ENCODE peak calls at places on chromosomes 16 and 17, in ten cellular contexts. Y is mesenchymal stem cell; K is iPS DF 19.7; T is fibroblast of the conjunctiva; C is prostate gland; Z is activated CD4-positive, alpha-beta T cell treated with anti-CD3 and anti-CD28 coated beads for 36 hours; V is posterior cingulate gyrus; R is CD8-positive, alpha-beta T cell; Q is hippocampal formation; E is hepatocyte. M is an unnamed sample.

GRCh38 chr16:8026450-8026849 is 563.9 kb downstream of the TMEM114 start:
- DNase-seq in K (no peak), V (no peak), Y (no peak), R (no peak), T (no peak), C (no peak), Q (no peak), Z (peak), E (peak), M (no peak)

GRCh38 chr17:37283414-37283961 is 92.3 kb upstream of the C17orf78 start:
- DNase-seq in Y (no peak), T (no peak), Z (no peak), E (no peak), Q (no peak), C (no peak), R (no peak), K (no peak), V (no peak), M (no peak)

GRCh38 chr17:4008082-4008435 is 43.8 kb upstream of the ATP2A3 start:
- DNase-seq in K (no peak), Y (no peak), R (no peak), C (no peak), E (no peak), V (no peak), Z (no peak), Q (no peak), T (no peak), M (no peak)

GRCh38 chr17:32341141-32341856 is 674 bp downstream of the C17orf75 start:
- DNase-seq in C (no peak), Z (peak), Y (peak), R (peak), V (no peak), T (no peak), E (peak), Q (peak), K (no peak), M (no peak)

GRCh38 chr16:72924487-72924886 is 123.4 kb downstream of the ZFHX3 start:
- DNase-seq in C (no peak), Q (no peak), E (no peak), Y (no peak), Z (no peak), V (no peak), R (no peak), K (no peak), T (no peak), M (no peak)

GRCh38 chr17:73895157-73895556 is 250.9 kb upstream of the SDK2 start:
- DNase-seq in Y (no peak), Z (no peak), R (no peak), T (no peak), V (no peak), Q (no peak), K (no peak), E (no peak), C (no peak), M (no peak)

GRCh38 chr16:1158456-1159324 is 5.8 kb downstream of the CACNA1H start:
- DNase-seq in R (no peak), C (no peak), V (no peak), T (no peak), E (no peak), K (no peak), Z (peak), Q (no peak), Y (no peak), M (no peak)

GRCh38 chr16:66515543-66516171 is 34.3 kb downstream of the TK2 start:
- DNase-seq in Y (peak), Z (peak), Q (no peak), C (no peak), V (no peak), R (no peak), K (no peak), T (no peak), E (peak), M (no peak)

GRCh38 chr16:49921791-49922456 is 66.0 kb upstream of the ZNF423 start:
- DNase-seq in Z (peak), R (peak), C (peak), Y (peak), K (peak), E (peak), T (peak), V (peak), Q (peak), M (no peak)

GRCh38 chr16:89505204-89506112 is 2.7 kb upstream of the SPG7 start:
- DNase-seq in R (peak), C (peak), V (peak), Z (peak), T (peak), Y (peak), Q (peak), K (no peak), E (peak), M (no peak)

GRCh38 chr16:9364721-9365693 is 273.6 kb downstream of the HAPSTR1 start:
- DNase-seq in Y (no peak), Q (peak), T (no peak), K (no peak), C (peak), E (peak), R (no peak), V (peak), Z (no peak), M (no peak)

GRCh38 chr16:56824335-56824734 is 40.7 kb upstream of the SLC12A3 start:
- DNase-seq in V (no peak), R (no peak), Q (peak), K (no peak), C (no peak), E (no peak), T (no peak), Y (no peak), Z (no peak), M (no peak)

GRCh38 chr16:67663151-67663876 is 2.6 kb downstream of the PARD6A start:
- DNase-seq in V (peak), K (no peak), Q (no peak), E (no peak), C (no peak), Y (peak), T (no peak), R (no peak), Z (peak), M (no peak)

GRCh38 chr16:86618431-86619262 is 40.3 kb downstream of the FOXL1 start:
- DNase-seq in R (no peak), Y (peak), E (no peak), Q (no peak), K (no peak), C (no peak), T (no peak), Z (no peak), V (no peak), M (no peak)

GRCh38 chr16:11315499-11315898 is 29.8 kb upstream of the RMI2 start:
- DNase-seq in Q (no peak), V (no peak), E (peak), R (no peak), Z (no peak), T (no peak), K (peak), Y (peak), C (no peak), M (no peak)

GRCh38 chr17:63925615-63926014 is 6.5 kb downstream of the CD79B start:
- DNase-seq in Q (no peak), V (no peak), Z (no peak), E (no peak), T (no peak), C (no peak), Y (no peak), K (no peak), R (no peak), M (no peak)

GRCh38 chr17:82050761-82051641 is 610 bp downstream of the RFNG start:
- DNase-seq in Z (peak), T (no peak), Y (no peak), E (peak), V (peak), Q (no peak), C (no peak), K (no peak), R (no peak), M (no peak)

GRCh38 chr16:89945654-89946053 is 2.9 kb upstream of the DEF8 start:
- DNase-seq in K (no peak), Y (no peak), C (peak), Z (no peak), R (no peak), E (no peak), Q (no peak), T (no peak), V (no peak), M (no peak)

GRCh38 chr17:48562934-48563333 is 15.2 kb downstream of the HOXB4 start:
- DNase-seq in C (no peak), Y (no peak), Z (no peak), Q (no peak), K (no peak), V (no peak), T (no peak), E (no peak), R (no peak), M (no peak)

GRCh38 chr16:55091213-55091870 is 160.7 kb downstream of the IRX5 start:
- DNase-seq in T (no peak), E (no peak), R (no peak), V (no peak), C (no peak), Z (no peak), Q (no peak), Y (no peak), K (no peak), M (no peak)

GRCh38 chr17:49914096-49914490 is 54.9 kb upstream of the DLX4 start:
- DNase-seq in T (no peak), K (no peak), C (no peak), V (no peak), Q (no peak), R (no peak), Z (no peak), E (no peak), Y (no peak), M (no peak)

GRCh38 chr16:84726670-84727467 is 27.1 kb downstream of the USP10 start:
- DNase-seq in Y (peak), Z (peak), C (no peak), Q (no peak), T (no peak), R (no peak), E (no peak), K (no peak), V (no peak), M (no peak)

GRCh38 chr17:58043221-58044181 is 36.5 kb upstream of the SRSF1 start:
- DNase-seq in Q (no peak), Y (no peak), R (no peak), V (no peak), Z (no peak), T (no peak), K (no peak), E (no peak), C (no peak), M (no peak)

GRCh38 chr16:69064164-69064563 is 41.3 kb upstream of the HAS3 start:
- DNase-seq in C (no peak), R (no peak), Q (no peak), T (no peak), K (no peak), Z (no peak), E (no peak), V (no peak), Y (no peak), M (no peak)

GRCh38 chr16:30407794-30408534 is 558 bp downstream of the ZNF771 start:
- DNase-seq in R (no peak), E (no peak), T (peak), Q (no peak), K (no peak), Z (no peak), C (no peak), V (peak), Y (peak), M (no peak)

GRCh38 chr17:34713687-34714086 is 134.3 kb downstream of the TMEM132E start:
- DNase-seq in Q (no peak), V (no peak), K (no peak), Z (no peak), E (no peak), Y (no peak), T (no peak), R (no peak), C (no peak), M (no peak)

GRCh38 chr16:23564964-23565363 is 7.4 kb downstream of the UBFD1 start:
- DNase-seq in R (no peak), Y (no peak), T (no peak), Z (no peak), C (peak), E (no peak), K (no peak), V (no peak), Q (peak), M (no peak)

GRCh38 chr16:65426484-65426883 is 304.6 kb upstream of the CDH11 start:
- DNase-seq in Q (no peak), Y (no peak), V (no peak), E (no peak), Z (no peak), T (no peak), R (no peak), K (no peak), C (no peak), M (no peak)

GRCh38 chr17:45930420-45930951 is 36.1 kb downstream of the MAPT start:
- DNase-seq in Y (no peak), R (no peak), C (no peak), T (no peak), V (no peak), Z (no peak), K (no peak), E (no peak), Q (no peak), M (no peak)

GRCh38 chr17:45160505-45161287 is 979 bp upstream of the HEXIM2 start:
- DNase-seq in R (peak), K (no peak), E (peak), Q (peak), T (no peak), C (peak), Z (peak), Y (peak), V (peak), M (no peak)

GRCh38 chr16:74736531-74737157 is 36.0 kb upstream of the MLKL start:
- DNase-seq in R (no peak), E (no peak), T (no peak), Z (no peak), C (no peak), V (no peak), Q (no peak), Y (no peak), K (no peak), M (no peak)

GRCh38 chr17:17723354-17724261 is 42.4 kb downstream of the RAI1 start:
- DNase-seq in C (peak), K (no peak), E (peak), Y (peak), V (peak), Z (peak), Q (peak), R (no peak), T (peak), M (no peak)

GRCh38 chr17:27473190-27473747 is 17.0 kb downstream of the KSR1 start:
- DNase-seq in Z (no peak), Y (no peak), T (no peak), C (no peak), R (no peak), Q (no peak), V (no peak), K (no peak), E (no peak), M (no peak)

GRCh38 chr16:80114699-80115098 is 426.1 kb upstream of the DYNLRB2 start:
- DNase-seq in Y (no peak), Q (no peak), Z (no peak), V (no peak), K (no peak), C (no peak), T (no peak), E (no peak), R (no peak), M (no peak)

M was measured in brain pericyte.